ENCODE peak calls at places on chromosomes 5 and 9, in seven cellular contexts. Q is left ventricle myocardium inferior, C is lower lobe of right lung, K is lung, J is GM20000, R is esophagus squamous epithelium, G is cardiac fibroblast. F is an unnamed sample.

GRCh38 chr5:113574417-113574816 is 60.9 kb downstream of the YTHDC2 start:
- DNase-seq in J (no peak), Q (no peak), K (no peak), C (no peak), G (peak), R (no peak), F (no peak)

GRCh38 chr9:113635586-113635985 is 172.1 kb downstream of the RGS3 start:
- DNase-seq in Q (no peak), C (no peak), G (no peak), J (no peak), K (no peak), R (no peak), F (no peak)

GRCh38 chr5:139757727-139758509 is 37.7 kb upstream of the PSD2 start:
- DNase-seq in G (no peak), C (no peak), K (no peak), J (no peak), R (no peak), Q (no peak), F (no peak)

GRCh38 chr5:169223595-169223953 is 77.4 kb downstream of the SLIT3 start:
- DNase-seq in G (no peak), J (no peak), C (no peak), K (no peak), R (no peak), Q (no peak), F (no peak)

GRCh38 chr5:25027016-25027415 is 382.2 kb upstream of the CDH10 start:
- DNase-seq in K (no peak), Q (no peak), C (no peak), G (no peak), J (no peak), R (no peak), F (no peak)

GRCh38 chr9:108727580-108728056 is 128.2 kb downstream of the ACTL7B start:
- DNase-seq in G (peak), K (no peak), J (no peak), R (no peak), C (no peak), Q (peak), F (no peak)

GRCh38 chr5:80231243-80231642 is 24.6 kb downstream of the SERINC5 start:
- DNase-seq in K (no peak), G (peak), C (no peak), Q (no peak), R (no peak), J (no peak), F (no peak)

GRCh38 chr5:161421067-161421466 is 125.5 kb downstream of the GABRB2 start:
- DNase-seq in C (no peak), K (no peak), J (no peak), G (no peak), Q (no peak), R (no peak), F (no peak)

GRCh38 chr5:42993516-42994284 is 46.4 kb downstream of the ANXA2R start:
- DNase-seq in Q (no peak), C (peak), R (peak), J (no peak), G (peak), K (no peak), F (no peak)

GRCh38 chr5:149273237-149273636 is 1.6 kb downstream of the AFAP1L1 start:
- DNase-seq in R (no peak), K (no peak), C (no peak), J (no peak), G (no peak), Q (no peak), F (no peak)

GRCh38 chr5:6321078-6321477 is 57.3 kb downstream of the MED10 start:
- DNase-seq in R (no peak), J (no peak), C (no peak), K (no peak), G (no peak), Q (no peak), F (no peak)

GRCh38 chr9:109499061-109499630 is 1.0 kb upstream of the PTPN3 start:
- DNase-seq in R (no peak), J (no peak), Q (no peak), C (no peak), K (no peak), G (no peak), F (no peak)

GRCh38 chr5:38557309-38557710 is 864 bp upstream of the LIFR start:
- DNase-seq in J (no peak), Q (no peak), R (no peak), K (no peak), G (no peak), C (peak), F (no peak)

GRCh38 chr9:78026947-78027346 is 4.7 kb downstream of the GNAQ start:
- DNase-seq in R (no peak), K (no peak), C (no peak), J (no peak), G (peak), Q (no peak), F (no peak)

GRCh38 chr5:61641748-61642565 is 309.9 kb downstream of the ZSWIM6 start:
- DNase-seq in C (no peak), G (no peak), Q (no peak), J (no peak), K (no peak), R (no peak), F (no peak)

DNA sequence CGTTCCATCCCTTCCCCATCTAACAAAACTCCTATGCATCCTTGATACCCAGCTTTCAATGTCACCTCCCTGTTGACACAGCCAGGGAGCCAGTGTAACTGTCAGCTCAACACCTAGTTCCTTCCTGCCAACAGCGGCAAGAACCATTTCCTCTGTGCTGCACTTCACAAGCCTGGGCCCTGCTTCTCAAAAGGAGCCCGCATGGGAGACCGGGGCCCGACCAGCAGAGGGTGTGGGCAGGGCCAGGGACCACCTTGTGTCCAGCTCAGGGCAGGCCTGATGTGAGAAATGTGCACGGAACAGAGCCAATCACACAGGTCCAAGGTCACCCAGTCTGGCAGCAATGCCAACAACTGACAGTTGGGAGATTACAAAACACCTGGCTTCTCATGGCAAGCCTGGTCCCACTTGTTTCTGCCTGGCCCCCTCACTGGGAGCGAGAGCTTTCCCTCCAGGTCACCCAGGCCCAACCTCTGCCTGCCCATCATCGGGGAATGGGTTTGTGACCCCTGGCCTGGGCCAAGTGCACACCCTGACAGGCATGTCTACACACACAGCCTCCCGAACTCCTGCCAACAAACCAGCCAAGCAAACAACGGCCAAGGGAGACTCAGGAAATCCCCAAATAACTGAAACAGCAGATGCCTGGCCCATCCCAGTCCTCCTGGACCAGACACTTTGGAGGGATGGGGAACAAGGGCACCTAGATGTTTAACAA is 3.1 kb downstream of the RNF44 start:
- DNase-seq in K (no peak), C (peak), G (no peak), Q (peak), J (peak), R (no peak), F (peak)
- TF ChIP-seq CTCF in K (no peak), C (no peak), G (peak), Q (no peak), J (no peak), R (no peak), F (no peak)

GRCh38 chr9:883011-883410 is 41.5 kb downstream of the DMRT1 start:
- DNase-seq in R (no peak), J (no peak), K (no peak), C (no peak), Q (no peak), G (no peak), F (no peak)

GRCh38 chr9:878239-878638 is 36.7 kb downstream of the DMRT1 start:
- DNase-seq in K (no peak), Q (no peak), J (no peak), R (no peak), G (no peak), C (no peak), F (no peak)

GRCh38 chr9:880725-881124 is 39.2 kb downstream of the DMRT1 start:
- DNase-seq in Q (no peak), J (peak), G (no peak), R (no peak), C (no peak), K (no peak), F (no peak)

GRCh38 chr9:886886-887285 is 45.4 kb downstream of the DMRT1 start:
- DNase-seq in Q (no peak), J (no peak), G (no peak), K (no peak), R (no peak), C (no peak), F (no peak)

GRCh38 chr9:882416-882931 is 41.0 kb downstream of the DMRT1 start:
- DNase-seq in J (no peak), Q (no peak), G (no peak), K (no peak), R (no peak), C (no peak), F (no peak)
- TF ChIP-seq CTCF in J (no peak), Q (no peak), G (no peak), K (no peak), R (no peak), C (no peak), F (no peak)

GRCh38 chr5:163569284-163569683 is 63.9 kb downstream of the MAT2B start:
- DNase-seq in R (no peak), G (peak), C (no peak), Q (no peak), K (no peak), J (no peak), F (no peak)
- TF ChIP-seq CTCF in R (no peak), G (no peak), C (no peak), Q (no peak), K (no peak), J (no peak), F (peak)

GRCh38 chr9:130712564-130713285 is 19.1 kb downstream of the EXOSC2 start:
- DNase-seq in R (peak), J (peak), G (peak), K (peak), C (peak), Q (peak), F (peak)
- TF ChIP-seq CTCF in R (peak), J (no peak), G (no peak), K (no peak), C (no peak), Q (peak), F (no peak)

F was measured in GM13977.